ENCODE peak calls at places on chromosomes 16 and 17, in six cellular contexts. L is breast epithelium, B is K562, Z is GM12892, A is HCT116, V is transverse colon. H is an unnamed sample.

GRCh38 chr17:54948380-54948779 is 20.1 kb downstream of the COX11 start:
- DNase-seq in L (no peak), B (no peak), Z (no peak), A (peak; percentile 70), V (no peak), H (no peak)

GRCh38 chr16:70298988-70299938 is at the start of gene DDX19B:
- DNase-seq in L (peak; percentile 76), B (peak; percentile 57), Z (peak; percentile 59), A (peak; percentile 40), V (peak; percentile 87), H (peak; percentile 59)

GRCh38 chr16:77290451-77291110 is 91.4 kb downstream of the SYCE1L start:
- DNase-seq in L (no peak), B (no peak), Z (no peak), A (no peak), V (no peak), H (no peak)

GRCh38 chr17:57051886-57052342 is 33.1 kb upstream of the AKAP1 start:
- DNase-seq in L (no peak), B (no peak), Z (no peak), A (no peak), V (no peak), H (no peak)

GRCh38 chr17:12035713-12036112 is 15.0 kb downstream of the MAP2K4 start:
- DNase-seq in L (no peak), B (no peak), Z (no peak), A (no peak), V (no peak), H (no peak)

GRCh38 chr17:17837380-17837821 is 615 bp upstream of the SREBF1 start:
- DNase-seq in L (no peak), B (no peak), Z (no peak), A (peak; percentile 69), V (no peak), H (no peak)

GRCh38 chr16:24543949-24544348 is 4.6 kb downstream of the RBBP6 start:
- DNase-seq in L (no peak), B (no peak), Z (no peak), A (no peak), V (no peak), H (no peak)

GRCh38 chr17:69448431-69449102 is 34.1 kb downstream of the MAP2K6 start:
- DNase-seq in L (no peak), B (no peak), Z (no peak), A (no peak), V (peak; percentile 83), H (no peak)

GRCh38 chr17:37518816-37519215 is 29.1 kb downstream of the DUSP14 start:
- DNase-seq in L (no peak), B (no peak), Z (no peak), A (no peak), V (no peak), H (no peak)

GRCh38 chr17:17784599-17785264 is 52.1 kb downstream of the SREBF1 start:
- DNase-seq in L (no peak), B (peak; percentile 21), Z (no peak), A (no peak), V (no peak), H (no peak)

GRCh38 chr16:30567991-30568638 is 3.4 kb downstream of the ZNF688 start:
- DNase-seq in L (no peak), B (no peak), Z (peak; percentile 37), A (no peak), V (peak; percentile 46), H (no peak)
- TF ChIP-seq POLR2AphosphoS5 in L (no peak), B (no peak), Z (no peak), A (no peak), V (no peak), H (no peak)

GRCh38 chr16:72664122-72664479 is 383.8 kb downstream of the ZFHX3 start:
- DNase-seq in L (no peak), B (no peak), Z (no peak), A (no peak), V (no peak), H (no peak)

GRCh38 chr16:72658888-72659717 is 388.8 kb downstream of the ZFHX3 start:
- DNase-seq in L (no peak), B (no peak), Z (no peak), A (no peak), V (no peak), H (no peak)

GRCh38 chr16:72666267-72666666 is 381.7 kb downstream of the ZFHX3 start:
- DNase-seq in L (no peak), B (no peak), Z (no peak), A (no peak), V (no peak), H (no peak)

DNA sequence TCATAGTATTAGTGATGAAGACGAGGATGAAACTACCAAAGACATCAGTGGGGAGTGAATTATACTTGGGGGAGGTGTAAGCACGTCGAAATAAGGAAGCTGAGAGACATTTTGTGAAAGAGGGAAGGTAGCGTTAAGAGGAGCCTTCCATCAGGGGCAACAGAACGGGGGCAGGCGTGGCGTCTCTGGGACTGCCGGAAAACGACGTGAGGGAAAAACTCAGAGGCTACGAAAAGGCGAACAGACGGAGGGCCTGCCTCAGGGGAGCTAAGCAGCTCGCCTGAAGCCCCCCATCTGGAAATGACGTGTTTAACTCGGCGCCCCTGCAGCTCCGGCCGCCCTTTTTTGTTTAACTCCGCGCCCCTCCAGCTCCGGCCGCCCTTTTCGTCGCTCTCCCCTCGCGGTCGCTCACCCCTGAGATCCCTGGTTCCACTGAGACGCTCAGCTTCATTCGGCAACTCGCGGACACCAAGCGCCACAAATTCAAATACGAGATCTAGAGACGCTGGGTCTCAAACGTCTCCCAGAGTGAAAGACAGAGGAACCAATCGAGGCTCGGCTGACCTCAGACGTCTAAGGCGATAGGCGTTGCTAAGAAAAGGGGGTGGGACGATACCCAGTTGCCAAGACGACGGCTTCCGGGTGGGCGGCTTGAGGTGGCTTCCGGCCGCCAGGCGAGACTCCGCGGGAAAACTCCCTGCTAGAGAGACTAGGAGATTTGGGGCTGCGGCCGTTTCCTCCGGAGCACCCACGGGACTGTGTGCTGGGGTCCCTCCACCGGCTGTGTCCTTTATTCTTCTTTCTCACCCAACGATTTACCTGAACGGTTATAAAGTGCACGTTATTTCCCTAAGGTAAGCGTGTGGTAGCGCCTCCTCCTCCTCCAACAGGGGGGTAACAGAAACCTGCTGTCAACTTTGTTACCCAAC is 383.2 kb downstream of the ZFHX3 start:
- DNase-seq in L (peak; percentile 91), B (peak; percentile 98), Z (peak; percentile 81), A (peak; percentile 98), V (peak; percentile 97), H (peak; percentile 73)
- TF ChIP-seq POLR2A in L (no peak), B (peak; percentile 91), Z (peak; percentile 78), A (peak; percentile 75), V (peak; percentile 18), H (peak; percentile 80)

DNA sequence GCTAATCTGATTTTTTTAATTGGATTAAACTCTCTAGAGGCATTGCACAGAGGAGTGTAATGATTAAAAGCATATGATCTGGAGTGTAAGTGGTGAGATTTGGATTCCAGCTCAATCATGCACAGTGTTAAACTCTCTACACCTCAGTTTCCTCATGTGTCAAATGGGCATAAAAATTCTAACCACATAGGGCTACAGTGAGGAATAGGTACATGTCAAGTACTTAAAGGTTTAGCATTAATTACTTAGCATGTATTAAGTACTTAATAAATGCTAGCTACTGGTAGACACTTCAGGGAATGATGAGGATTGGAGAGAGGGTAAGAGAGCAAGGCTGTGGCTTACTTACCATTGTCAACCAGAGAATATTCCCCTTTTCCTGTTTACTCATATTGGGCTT is 17.1 kb downstream of the ERI2 start:
- DNase-seq in L (no peak), B (no peak), Z (no peak), A (no peak), V (no peak), H (no peak)
- TF ChIP-seq POLR2AphosphoS5 in L (no peak), B (no peak), Z (no peak), A (no peak), V (no peak), H (no peak)

DNA sequence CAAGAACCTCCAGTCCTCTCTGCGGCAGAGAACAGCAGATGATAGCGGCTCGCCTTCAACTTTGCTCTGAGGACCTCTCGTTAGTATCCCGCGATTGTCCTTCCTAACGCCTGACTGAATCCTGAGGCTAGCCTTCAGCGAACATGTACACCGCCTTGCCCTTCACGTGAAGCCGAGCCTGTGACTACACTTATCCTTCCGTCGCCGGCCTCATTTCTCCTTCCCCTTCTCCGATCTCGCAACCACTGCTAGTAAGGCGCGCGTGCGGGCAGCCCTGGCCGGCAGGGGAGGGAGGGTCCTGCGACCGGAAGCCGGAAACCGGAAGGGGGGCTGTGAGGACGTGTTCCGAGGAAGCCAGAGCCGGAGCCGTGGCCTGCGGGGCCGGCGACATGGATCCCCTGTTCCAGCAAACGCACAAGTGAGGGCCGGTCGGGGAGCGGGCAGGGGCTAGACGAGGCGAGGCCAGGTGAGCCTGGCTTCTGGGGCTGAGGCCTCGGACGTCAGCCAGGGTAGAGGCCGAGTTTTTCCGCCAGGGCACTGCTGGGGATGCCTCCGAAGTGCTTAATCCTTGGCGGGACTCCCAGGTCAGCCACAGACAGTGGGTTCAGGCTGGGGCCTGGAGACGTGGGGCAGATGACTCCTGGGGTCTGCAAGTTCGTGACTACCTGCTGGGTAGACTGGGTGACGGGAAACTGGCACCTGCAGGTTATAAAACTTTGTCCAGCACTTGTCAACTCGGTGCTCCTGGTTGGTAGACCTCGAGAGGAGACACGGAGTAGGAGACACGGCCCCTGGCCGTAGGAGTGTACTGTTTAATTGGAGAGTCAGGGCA is at the start of gene GOSR2:
- DNase-seq in L (peak; percentile 77), B (peak; percentile 98), Z (peak; percentile 89), A (peak; percentile 89), V (peak; percentile 89), H (peak; percentile 87)
- TF ChIP-seq POLR2A in L (peak; percentile 86), B (peak; percentile 98), Z (peak; percentile 98), A (peak; percentile 89), V (peak; percentile 88), H (peak; percentile 96)

GRCh38 chr17:75594499-75595283 is 7.1 kb downstream of the MYO15B start:
- DNase-seq in L (no peak), B (no peak), Z (no peak), A (no peak), V (no peak), H (no peak)

GRCh38 chr17:75590849-75591721 is 3.5 kb downstream of the MYO15B start:
- DNase-seq in L (no peak), B (no peak), Z (no peak), A (no peak), V (no peak), H (no peak)

GRCh38 chr17:75591722-75592302 is 4.2 kb downstream of the MYO15B start:
- DNase-seq in L (no peak), B (no peak), Z (no peak), A (no peak), V (no peak), H (no peak)

GRCh38 chr17:75590314-75590761 is 2.7 kb downstream of the MYO15B start:
- DNase-seq in L (no peak), B (no peak), Z (no peak), A (no peak), V (no peak), H (no peak)

GRCh38 chr17:75592364-75593020 is 4.9 kb downstream of the MYO15B start:
- DNase-seq in L (no peak), B (no peak), Z (no peak), A (no peak), V (no peak), H (no peak)
- TF ChIP-seq POLR2AphosphoS5 in L (no peak), B (no peak), Z (no peak), A (no peak), V (no peak), H (no peak)